ENCODE peak calls at places on chromosomes 2 and 18, in ten cellular contexts. F, M, X, K, G, B, D, N, S and T are unnamed samples.

GRCh38 chr2:71609029-71609428 is 155.7 kb downstream of the DYSF start:
- DNase-seq in F (no peak), M (no peak), X (no peak), K (no peak), G (no peak), B (no peak), D (no peak), N (no peak), S (no peak), T (no peak)

GRCh38 chr2:145055651-145056050 is 535.7 kb upstream of the ZEB2 start:
- DNase-seq in F (no peak), M (no peak), X (no peak), K (no peak), G (no peak), B (peak), D (no peak), N (no peak), S (no peak), T (no peak)

GRCh38 chr2:38095996-38096861 is 20.3 kb upstream of the CYP1B1 start:
- DNase-seq in F (no peak), M (no peak), X (no peak), K (no peak), G (no peak), B (peak), D (no peak), N (no peak), S (no peak), T (no peak)

GRCh38 chr18:8609711-8610441 is 639 bp downstream of the RAB12 start:
- DNase-seq in F (peak), M (no peak), X (peak), K (no peak), G (no peak), B (no peak), D (peak), N (no peak), S (no peak), T (peak)

GRCh38 chr2:385061-385460 is 97.2 kb upstream of the ALKAL2 start:
- DNase-seq in F (no peak), M (no peak), X (no peak), K (no peak), G (no peak), B (no peak), D (no peak), N (no peak), S (no peak), T (peak)

GRCh38 chr2:152646775-152647174 is 70.5 kb downstream of the PRPF40A start:
- DNase-seq in F (no peak), M (peak), X (no peak), K (no peak), G (no peak), B (peak), D (no peak), N (no peak), S (peak), T (no peak)

GRCh38 chr2:134361648-134362047 is 107.8 kb downstream of the MGAT5 start:
- DNase-seq in F (no peak), M (no peak), X (no peak), K (peak), G (no peak), B (no peak), D (no peak), N (no peak), S (no peak), T (no peak)

GRCh38 chr2:229974271-229974670 is 52.0 kb downstream of the FBXO36 start:
- DNase-seq in F (no peak), M (peak), X (no peak), K (no peak), G (no peak), B (peak), D (no peak), N (no peak), S (peak), T (no peak)

GRCh38 chr2:187075106-187076070 is 226.4 kb upstream of the ZSWIM2 start:
- DNase-seq in F (no peak), M (no peak), X (peak), K (no peak), G (no peak), B (no peak), D (no peak), N (no peak), S (no peak), T (no peak)

GRCh38 chr18:3498705-3499451 is 48.9 kb downstream of the TGIF1 start:
- DNase-seq in F (peak), M (peak), X (no peak), K (peak), G (no peak), B (no peak), D (peak), N (no peak), S (peak), T (no peak)

GRCh38 chr18:3048121-3048520 is 35.2 kb upstream of the LPIN2 start:
- DNase-seq in F (no peak), M (no peak), X (no peak), K (no peak), G (no peak), B (no peak), D (no peak), N (no peak), S (no peak), T (no peak)

GRCh38 chr2:95345066-95345414 is 47.9 kb downstream of the KCNIP3 start:
- DNase-seq in F (no peak), M (no peak), X (no peak), K (no peak), G (no peak), B (no peak), D (no peak), N (no peak), S (no peak), T (no peak)

GRCh38 chr2:13495039-13495438 is 778.3 kb downstream of the TRIB2 start:
- DNase-seq in F (no peak), M (no peak), X (peak), K (no peak), G (no peak), B (no peak), D (no peak), N (no peak), S (no peak), T (no peak)

GRCh38 chr2:238688197-238689153 is 159.4 kb upstream of the TWIST2 start:
- DNase-seq in F (no peak), M (peak), X (no peak), K (no peak), G (no peak), B (no peak), D (no peak), N (no peak), S (no peak), T (no peak)